ENCODE peak calls at places on chromosomes 11 and 22, in four cellular contexts. T is activated CD4-positive, CD25-positive, alpha-beta regulatory T cell treated with anti-CD3 and anti-CD28 coated beads, Interleukin-2, amount 50 U/mL, for 16 hours; O is T follicular helper cell; F is PC-3. C is an unnamed sample.

GRCh38 chr11:43507171-43507570 is 148.5 kb downstream of the TTC17 start:
- DNase-seq in T (no peak), O (no peak), F (no peak), C (no peak)

GRCh38 chr22:19663821-19664325 is 50.4 kb upstream of the SEPTIN5 start:
- DNase-seq in T (no peak), O (no peak), F (no peak), C (no peak)

GRCh38 chr22:24027991-24028390 is 16.9 kb downstream of the CABIN1 start:
- DNase-seq in T (no peak), O (no peak), F (no peak), C (no peak)

GRCh38 chr22:50148991-50149721 is 21.4 kb upstream of the PANX2 start:
- DNase-seq in T (peak; percentile 15), O (peak; percentile 65), F (peak; percentile 72), C (peak; percentile 74)

GRCh38 chr22:43017525-43018290 is 2.8 kb upstream of the PACSIN2 start:
- DNase-seq in T (no peak), O (no peak), F (no peak), C (no peak)

GRCh38 chr22:40116496-40117200 is 61.1 kb upstream of the TNRC6B start:
- DNase-seq in T (no peak), O (peak; percentile 53), F (no peak), C (peak; percentile 11)

GRCh38 chr11:95684701-95685100 is 104.9 kb downstream of the FAM76B start:
- DNase-seq in T (no peak), O (no peak), F (no peak), C (no peak)

GRCh38 chr11:101438126-101438525 is 145.7 kb downstream of the TRPC6 start:
- DNase-seq in T (no peak), O (no peak), F (no peak), C (no peak)

GRCh38 chr11:11782532-11783110 is 59.2 kb upstream of the USP47 start:
- DNase-seq in T (no peak), O (no peak), F (no peak), C (no peak)

GRCh38 chr11:27863637-27864036 is 163.4 kb upstream of the BDNF start:
- DNase-seq in T (no peak), O (no peak), F (no peak), C (no peak)

GRCh38 chr11:132831272-132831671 is 701.0 kb downstream of the OPCML start:
- DNase-seq in T (no peak), O (no peak), F (no peak), C (no peak)

GRCh38 chr11:32137263-32137662 is 46.4 kb downstream of the RCN1 start:
- DNase-seq in T (no peak), O (no peak), F (peak; percentile 76), C (no peak)

GRCh38 chr11:92489831-92490399 is 265.3 kb downstream of the FAT3 start:
- DNase-seq in T (no peak), O (no peak), F (no peak), C (no peak)

GRCh38 chr11:32098142-32098903 is 7.4 kb downstream of the RCN1 start:
- DNase-seq in T (no peak), O (no peak), F (no peak), C (no peak)

GRCh38 chr22:44489817-44490216 is 8.2 kb downstream of the RTL6 start:
- DNase-seq in T (no peak), O (no peak), F (no peak), C (no peak)

GRCh38 chr11:8801121-8801520 is 109.9 kb upstream of the AKIP1 start:
- DNase-seq in T (no peak), O (no peak), F (no peak), C (no peak)

GRCh38 chr11:131178020-131178419 is 192.4 kb upstream of the NTM start:
- DNase-seq in T (no peak), O (no peak), F (no peak), C (no peak)

GRCh38 chr22:22394589-22394988 is 114.0 kb downstream of the ZNF280B start:
- DNase-seq in T (no peak), O (no peak), F (no peak), C (no peak)

GRCh38 chr11:92870241-92870826 is 99.1 kb upstream of the MTNR1B start:
- DNase-seq in T (no peak), O (no peak), F (no peak), C (no peak)

GRCh38 chr11:34063061-34063795 is 11.7 kb downstream of the CAPRIN1 start:
- DNase-seq in T (no peak), O (no peak), F (no peak), C (no peak)

GRCh38 chr11:2576536-2576935 is 123.3 kb downstream of the KCNQ1OT1 start:
- DNase-seq in T (no peak), O (no peak), F (no peak), C (no peak)

GRCh38 chr11:57379732-57380131 is 1.2 kb downstream of the PRG3 start:
- DNase-seq in T (no peak), O (no peak), F (peak; percentile 65), C (no peak)

GRCh38 chr11:66688561-66689534 is 11.2 kb upstream of the RBM4B start:
- DNase-seq in T (no peak), O (no peak), F (no peak), C (no peak)

GRCh38 chr11:46299425-46300067 is 22.1 kb downstream of the CREB3L1 start:
- DNase-seq in T (no peak), O (no peak), F (peak; percentile 56), C (no peak)

GRCh38 chr11:128116447-128117240 is 470.7 kb downstream of the ETS1 start:
- DNase-seq in T (no peak), O (no peak), F (peak; percentile 11), C (no peak)

GRCh38 chr11:14446701-14447169 is 52.9 kb downstream of the COPB1 start:
- DNase-seq in T (no peak), O (no peak), F (peak; percentile 19), C (no peak)

GRCh38 chr22:50208430-50208938 is 7.7 kb downstream of the SELENOO start:
- DNase-seq in T (no peak), O (no peak), F (no peak), C (no peak)

GRCh38 chr22:44616882-44617655 is 84.9 kb upstream of the PRR5 start:
- DNase-seq in T (no peak), O (no peak), F (no peak), C (no peak)

C was measured in T-cell.